ENCODE peak calls at places on chromosomes 1 and 21, in six cellular contexts. One of them, this sample, is unnamed.

GRCh38 chr1:201504799-201505504 is 2.0 kb downstream of the CSRP1 start:
- DNase-seq in GM10248: no peak
- DNase-seq in tibial nerve: no peak
- DNase-seq in H1: no peak
- DNase-seq in brain microvascular endothelial cell: no peak
- DNase-seq in kidney epithelial cell: no peak
- DNase-seq in this sample: no peak

GRCh38 chr1:94562502-94563260 is 21.1 kb upstream of the F3 start:
- DNase-seq in GM10248: no peak
- DNase-seq in H1: no peak
- DNase-seq in kidney epithelial cell: no peak
- DNase-seq in brain microvascular endothelial cell: no peak
- DNase-seq in tibial nerve: no peak
- DNase-seq in this sample: no peak

GRCh38 chr1:31625561-31626272 is 8.2 kb downstream of the HCRTR1 start:
- DNase-seq in tibial nerve: no peak
- DNase-seq in GM10248: no peak
- DNase-seq in brain microvascular endothelial cell: peak
- DNase-seq in H1: no peak
- DNase-seq in kidney epithelial cell: no peak
- DNase-seq in this sample: no peak

GRCh38 chr1:172887162-172887561 is 163.6 kb downstream of the TNFSF18 start:
- DNase-seq in kidney epithelial cell: no peak
- DNase-seq in GM10248: no peak
- DNase-seq in H1: no peak
- DNase-seq in brain microvascular endothelial cell: no peak
- DNase-seq in tibial nerve: no peak
- DNase-seq in this sample: no peak

GRCh38 chr1:69410893-69411292 is 156.8 kb upstream of the LRRC7 start:
- DNase-seq in H1: no peak
- DNase-seq in brain microvascular endothelial cell: no peak
- DNase-seq in tibial nerve: no peak
- DNase-seq in kidney epithelial cell: no peak
- DNase-seq in GM10248: no peak
- DNase-seq in this sample: no peak

GRCh38 chr1:82542766-82543165 is 742.0 kb downstream of the ADGRL2 start:
- DNase-seq in GM10248: no peak
- DNase-seq in kidney epithelial cell: no peak
- DNase-seq in brain microvascular endothelial cell: no peak
- DNase-seq in tibial nerve: no peak
- DNase-seq in H1: no peak
- DNase-seq in this sample: no peak

GRCh38 chr1:221708076-221708571 is 33.8 kb downstream of the DUSP10 start:
- DNase-seq in brain microvascular endothelial cell: peak
- DNase-seq in tibial nerve: peak
- DNase-seq in kidney epithelial cell: no peak
- DNase-seq in GM10248: peak
- DNase-seq in H1: no peak
- DNase-seq in this sample: no peak

GRCh38 chr1:221100196-221100950 is 221.1 kb downstream of the HLX start:
- DNase-seq in GM10248: no peak
- DNase-seq in brain microvascular endothelial cell: peak
- DNase-seq in kidney epithelial cell: peak
- DNase-seq in H1: no peak
- DNase-seq in tibial nerve: no peak
- DNase-seq in this sample: no peak

GRCh38 chr1:224676613-224677012 is 60.5 kb downstream of the CNIH3 start:
- DNase-seq in kidney epithelial cell: no peak
- DNase-seq in H1: no peak
- DNase-seq in brain microvascular endothelial cell: no peak
- DNase-seq in tibial nerve: no peak
- DNase-seq in GM10248: no peak
- DNase-seq in this sample: no peak

GRCh38 chr1:46747683-46748288 is 28.9 kb upstream of the EFCAB14 start:
- DNase-seq in H1: no peak
- DNase-seq in GM10248: peak
- DNase-seq in brain microvascular endothelial cell: peak
- DNase-seq in kidney epithelial cell: no peak
- DNase-seq in tibial nerve: peak
- DNase-seq in this sample: peak

GRCh38 chr1:51690285-51690961 is 73.5 kb downstream of the OSBPL9 start:
- DNase-seq in kidney epithelial cell: peak
- DNase-seq in brain microvascular endothelial cell: peak
- DNase-seq in H1: no peak
- DNase-seq in tibial nerve: no peak
- DNase-seq in GM10248: no peak
- DNase-seq in this sample: no peak

GRCh38 chr1:149997585-149998262 is 12.8 kb downstream of the OTUD7B start:
- DNase-seq in tibial nerve: peak
- DNase-seq in kidney epithelial cell: no peak
- DNase-seq in H1: no peak
- DNase-seq in brain microvascular endothelial cell: no peak
- DNase-seq in GM10248: peak
- DNase-seq in this sample: no peak

GRCh38 chr1:152870831-152871730 is 7.0 kb upstream of the SMCP start:
- DNase-seq in brain microvascular endothelial cell: no peak
- DNase-seq in tibial nerve: no peak
- DNase-seq in kidney epithelial cell: no peak
- DNase-seq in GM10248: no peak
- DNase-seq in H1: no peak
- DNase-seq in this sample: no peak

GRCh38 chr1:187877220-187877619 is 1048.5 kb downstream of the PLA2G4A start:
- DNase-seq in H1: no peak
- DNase-seq in GM10248: no peak
- DNase-seq in tibial nerve: no peak
- DNase-seq in kidney epithelial cell: no peak
- DNase-seq in brain microvascular endothelial cell: no peak
- DNase-seq in this sample: no peak

GRCh38 chr1:40749817-40750216 is 33.8 kb upstream of the KCNQ4 start:
- DNase-seq in tibial nerve: no peak
- DNase-seq in GM10248: no peak
- DNase-seq in brain microvascular endothelial cell: no peak
- DNase-seq in H1: no peak
- DNase-seq in kidney epithelial cell: no peak
- DNase-seq in this sample: no peak

GRCh38 chr1:167627865-167628641 is 2.0 kb upstream of the RCSD1 start:
- DNase-seq in brain microvascular endothelial cell: no peak
- DNase-seq in H1: no peak
- DNase-seq in GM10248: peak
- DNase-seq in kidney epithelial cell: no peak
- DNase-seq in tibial nerve: no peak
- DNase-seq in this sample: no peak

GRCh38 chr1:9160079-9160717 is 31.3 kb upstream of the GPR157 start:
- DNase-seq in H1: no peak
- DNase-seq in tibial nerve: no peak
- DNase-seq in brain microvascular endothelial cell: no peak
- DNase-seq in GM10248: no peak
- DNase-seq in kidney epithelial cell: no peak
- DNase-seq in this sample: no peak

GRCh38 chr1:242206994-242207393 is 208.1 kb upstream of the MAP1LC3C start:
- DNase-seq in brain microvascular endothelial cell: no peak
- DNase-seq in GM10248: no peak
- DNase-seq in H1: no peak
- DNase-seq in kidney epithelial cell: no peak
- DNase-seq in tibial nerve: no peak
- DNase-seq in this sample: no peak

GRCh38 chr1:91099746-91100621 is 78.1 kb upstream of the ZNF644 start:
- DNase-seq in GM10248: no peak
- DNase-seq in tibial nerve: no peak
- DNase-seq in H1: no peak
- DNase-seq in kidney epithelial cell: no peak
- DNase-seq in brain microvascular endothelial cell: no peak
- DNase-seq in this sample: no peak

GRCh38 chr1:86866665-86867064 is 47.3 kb downstream of the SELENOF start:
- DNase-seq in brain microvascular endothelial cell: peak
- DNase-seq in kidney epithelial cell: peak
- DNase-seq in tibial nerve: no peak
- DNase-seq in GM10248: no peak
- DNase-seq in H1: no peak
- DNase-seq in this sample: no peak

GRCh38 chr21:41251961-41252642 is 64.5 kb upstream of the FAM3B start:
- DNase-seq in kidney epithelial cell: no peak
- DNase-seq in brain microvascular endothelial cell: peak
- DNase-seq in tibial nerve: no peak
- DNase-seq in H1: no peak
- DNase-seq in GM10248: no peak
- DNase-seq in this sample: no peak

GRCh38 chr1:194644528-194644927 is 1458.1 kb upstream of the B3GALT2 start:
- DNase-seq in GM10248: no peak
- DNase-seq in kidney epithelial cell: peak
- DNase-seq in brain microvascular endothelial cell: no peak
- DNase-seq in tibial nerve: no peak
- DNase-seq in H1: no peak
- DNase-seq in this sample: no peak

GRCh38 chr1:198788561-198789064 is 149.8 kb downstream of the PTPRC start:
- DNase-seq in brain microvascular endothelial cell: peak
- DNase-seq in tibial nerve: no peak
- DNase-seq in GM10248: peak
- DNase-seq in kidney epithelial cell: no peak
- DNase-seq in H1: no peak
- DNase-seq in this sample: no peak

GRCh38 chr1:94061513-94062443 is 59.2 kb downstream of the ABCA4 start:
- DNase-seq in GM10248: peak
- DNase-seq in H1: no peak
- DNase-seq in brain microvascular endothelial cell: peak
- DNase-seq in tibial nerve: peak
- DNase-seq in kidney epithelial cell: no peak
- DNase-seq in this sample: peak

GRCh38 chr1:222084996-222085395 is 343.1 kb upstream of the DUSP10 start:
- DNase-seq in GM10248: no peak
- DNase-seq in kidney epithelial cell: peak
- DNase-seq in tibial nerve: no peak
- DNase-seq in brain microvascular endothelial cell: no peak
- DNase-seq in H1: no peak
- DNase-seq in this sample: no peak

GRCh38 chr1:201608635-201609395 is 69.9 kb downstream of the NAV1 start:
- DNase-seq in GM10248: no peak
- DNase-seq in brain microvascular endothelial cell: no peak
- DNase-seq in H1: no peak
- DNase-seq in kidney epithelial cell: no peak
- DNase-seq in tibial nerve: no peak
- DNase-seq in this sample: no peak

GRCh38 chr1:155479205-155479604 is 83.4 kb downstream of the ASH1L start:
- DNase-seq in kidney epithelial cell: peak
- DNase-seq in brain microvascular endothelial cell: peak
- DNase-seq in H1: no peak
- DNase-seq in tibial nerve: no peak
- DNase-seq in GM10248: no peak
- DNase-seq in this sample: no peak

GRCh38 chr1:205495237-205495823 is 9.1 kb upstream of the CDK18 start:
- DNase-seq in H1: no peak
- DNase-seq in tibial nerve: no peak
- DNase-seq in GM10248: no peak
- DNase-seq in brain microvascular endothelial cell: no peak
- DNase-seq in kidney epithelial cell: no peak
- DNase-seq in this sample: no peak

GRCh38 chr1:41482001-41482765 is 2.3 kb downstream of the EDN2 start:
- DNase-seq in H1: no peak
- DNase-seq in brain microvascular endothelial cell: no peak
- DNase-seq in GM10248: no peak
- DNase-seq in tibial nerve: no peak
- DNase-seq in kidney epithelial cell: no peak
- DNase-seq in this sample: no peak

GRCh38 chr1:26225033-26225831 is 8.8 kb upstream of the CEP85 start:
- DNase-seq in brain microvascular endothelial cell: peak
- DNase-seq in GM10248: no peak
- DNase-seq in H1: no peak
- DNase-seq in kidney epithelial cell: no peak
- DNase-seq in tibial nerve: peak
- DNase-seq in this sample: no peak

GRCh38 chr1:109399326-109399957 is 1.7 kb upstream of the SORT1 start:
- DNase-seq in kidney epithelial cell: no peak
- DNase-seq in GM10248: peak
- DNase-seq in tibial nerve: peak
- DNase-seq in H1: no peak
- DNase-seq in brain microvascular endothelial cell: peak
- DNase-seq in this sample: no peak

DNA sequence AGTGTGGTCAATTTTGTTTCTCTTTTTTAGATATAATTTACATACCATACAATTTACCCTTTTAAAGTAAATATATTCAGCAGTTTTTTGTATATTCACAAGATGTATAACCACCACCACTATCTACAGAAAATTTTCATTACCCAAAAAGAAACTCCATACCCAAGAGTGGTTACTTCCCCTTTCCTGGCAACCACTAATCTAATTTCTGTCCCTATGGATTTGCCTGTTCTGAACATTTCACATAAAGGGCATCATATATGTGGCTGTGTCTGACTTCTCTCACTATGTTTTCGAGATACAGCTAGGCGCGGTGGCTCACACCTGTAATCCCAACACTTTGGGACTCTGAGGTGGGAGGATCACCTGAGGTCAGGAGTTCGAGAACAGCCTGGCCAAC is 13.6 kb downstream of the PACC1 start:
- DNase-seq in H1: no peak
- DNase-seq in tibial nerve: no peak
- DNase-seq in kidney epithelial cell: no peak
- DNase-seq in brain microvascular endothelial cell: no peak
- DNase-seq in GM10248: no peak
- DNase-seq in this sample: no peak
- TF ChIP-seq CTCF in H1: no peak
- TF ChIP-seq CTCF in tibial nerve: no peak
- TF ChIP-seq CTCF in kidney epithelial cell: no peak
- TF ChIP-seq CTCF in brain microvascular endothelial cell: no peak
- TF ChIP-seq CTCF in GM10248: no peak
- TF ChIP-seq CTCF in this sample: no peak

GRCh38 chr1:184379111-184379752 is 7.6 kb upstream of the C1orf21 start:
- DNase-seq in tibial nerve: no peak
- DNase-seq in GM10248: no peak
- DNase-seq in H1: no peak
- DNase-seq in brain microvascular endothelial cell: no peak
- DNase-seq in kidney epithelial cell: no peak
- DNase-seq in this sample: no peak
- TF ChIP-seq CTCF in tibial nerve: no peak
- TF ChIP-seq CTCF in GM10248: peak
- TF ChIP-seq CTCF in H1: no peak
- TF ChIP-seq CTCF in brain microvascular endothelial cell: peak
- TF ChIP-seq CTCF in kidney epithelial cell: peak
- TF ChIP-seq CTCF in this sample: peak

DNA sequence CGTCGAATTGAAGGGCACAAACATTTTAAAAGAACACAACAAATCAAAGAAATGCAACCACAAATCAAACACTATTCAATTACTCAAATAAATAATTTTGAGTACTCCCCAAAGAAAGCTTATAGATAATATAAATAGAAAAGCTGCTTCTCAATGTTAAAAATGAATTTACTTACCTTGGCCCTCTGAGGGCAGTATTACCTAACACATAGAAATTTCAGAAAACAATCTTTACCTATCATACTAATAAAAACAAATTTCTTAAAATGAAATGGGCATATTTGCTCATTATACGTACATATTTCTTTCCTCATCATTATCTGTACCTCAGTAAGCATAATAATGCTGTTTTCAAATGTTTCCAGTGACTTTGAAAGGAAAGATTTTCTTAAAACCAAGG is 141.8 kb downstream of the AKT3 start:
- DNase-seq in brain microvascular endothelial cell: no peak
- DNase-seq in H1: no peak
- DNase-seq in GM10248: no peak
- DNase-seq in tibial nerve: no peak
- DNase-seq in kidney epithelial cell: no peak
- DNase-seq in this sample: no peak
- TF ChIP-seq CTCF in brain microvascular endothelial cell: no peak
- TF ChIP-seq CTCF in H1: no peak
- TF ChIP-seq CTCF in GM10248: peak
- TF ChIP-seq CTCF in tibial nerve: no peak
- TF ChIP-seq CTCF in kidney epithelial cell: no peak
- TF ChIP-seq CTCF in this sample: peak

GRCh38 chr21:35485364-35485763 is 436.3 kb upstream of the RUNX1 start:
- DNase-seq in GM10248: no peak
- DNase-seq in kidney epithelial cell: no peak
- DNase-seq in tibial nerve: no peak
- DNase-seq in brain microvascular endothelial cell: no peak
- DNase-seq in H1: no peak
- DNase-seq in this sample: no peak
- TF ChIP-seq CTCF in GM10248: no peak
- TF ChIP-seq CTCF in kidney epithelial cell: no peak
- TF ChIP-seq CTCF in tibial nerve: no peak
- TF ChIP-seq CTCF in brain microvascular endothelial cell: no peak
- TF ChIP-seq CTCF in H1: no peak
- TF ChIP-seq CTCF in this sample: no peak